ENCODE peak calls at places on chromosomes 11 and 22, in five cellular contexts. V, U, P, H and G are unnamed samples.

GRCh38 chr11:77668760-77669159 is 31.2 kb upstream of the CLNS1A start:
- DNase-seq in V (no peak), U (no peak), P (peak), H (no peak), G (no peak)

GRCh38 chr22:42873361-42873760 is 16.3 kb upstream of the ARFGAP3 start:
- DNase-seq in V (no peak), U (no peak), P (no peak), H (no peak), G (no peak)

GRCh38 chr11:121321614-121322243 is 29.2 kb downstream of the SC5D start:
- DNase-seq in V (no peak), U (no peak), P (no peak), H (peak), G (no peak)

GRCh38 chr11:68798221-68798813 is 43.4 kb downstream of the CPT1A start:
- DNase-seq in V (no peak), U (no peak), P (no peak), H (no peak), G (no peak)

GRCh38 chr11:65432686-65433582 is 10.3 kb downstream of the NEAT1 start:
- DNase-seq in V (no peak), U (no peak), P (no peak), H (no peak), G (no peak)

GRCh38 chr11:61853698-61854169 is 25.6 kb downstream of the FADS2 start:
- DNase-seq in V (no peak), U (no peak), P (no peak), H (no peak), G (no peak)

GRCh38 chr22:49997221-49997599 is 15.4 kb downstream of the IL17REL start:
- DNase-seq in V (no peak), U (no peak), P (no peak), H (no peak), G (no peak)

GRCh38 chr22:32341122-32341740 is 16.4 kb upstream of the RFPL3 start:
- DNase-seq in V (no peak), U (no peak), P (no peak), H (no peak), G (no peak)

GRCh38 chr11:60762851-60763691 is 6.4 kb downstream of the MS4A15 start:
- DNase-seq in V (no peak), U (no peak), P (no peak), H (no peak), G (no peak)

GRCh38 chr11:77089004-77089545 is 13.6 kb upstream of the OMP start:
- DNase-seq in V (no peak), U (no peak), P (no peak), H (no peak), G (no peak)

GRCh38 chr22:29550005-29550404 is 3.6 kb downstream of the THOC5 start:
- DNase-seq in V (no peak), U (no peak), P (no peak), H (no peak), G (no peak)

GRCh38 chr22:29559030-29559429 is 5.5 kb upstream of the THOC5 start:
- DNase-seq in V (no peak), U (no peak), P (no peak), H (no peak), G (no peak)

GRCh38 chr22:29555065-29555644 is 1.6 kb upstream of the THOC5 start:
- DNase-seq in V (no peak), U (no peak), P (no peak), H (no peak), G (no peak)

DNA sequence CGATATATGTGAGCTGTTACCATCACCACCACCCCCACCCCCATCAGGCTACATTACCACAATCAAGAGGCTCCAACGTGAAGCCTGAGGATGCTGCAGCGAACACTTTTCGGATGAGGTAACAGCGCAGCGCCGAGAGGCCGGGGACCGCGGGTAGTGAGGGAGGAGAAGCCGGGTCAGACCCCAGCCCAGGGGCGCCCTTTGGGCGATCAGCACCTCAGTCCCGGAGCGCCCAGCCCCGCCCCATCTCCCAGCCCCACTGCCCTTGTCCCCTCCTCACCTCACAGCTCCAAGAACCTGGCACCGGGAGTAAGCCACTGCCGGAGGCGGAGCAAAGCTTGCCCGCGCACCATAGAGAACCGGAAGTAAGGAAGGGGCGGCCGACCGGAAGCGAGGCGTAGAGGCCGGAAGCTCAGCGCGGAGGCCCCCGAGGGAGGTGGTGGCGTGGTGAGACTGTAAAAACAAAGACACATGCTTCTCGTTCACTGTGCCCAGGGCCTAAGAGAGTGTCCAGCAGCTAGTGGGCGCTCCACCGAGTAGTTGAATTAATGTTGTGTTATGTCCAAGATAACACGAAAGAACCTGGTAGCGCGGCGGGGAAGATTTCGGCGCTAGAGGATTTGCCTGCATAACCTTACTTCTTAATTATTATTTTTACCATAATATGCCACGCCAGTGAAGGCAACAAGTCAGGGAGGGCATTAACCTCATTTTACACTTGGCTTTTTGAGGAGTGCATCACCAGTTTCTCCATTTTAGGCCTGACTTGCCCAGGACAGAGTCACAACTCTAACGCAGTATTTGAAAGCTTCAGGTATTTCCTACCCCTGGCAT is at the start of gene THOC5:
- DNase-seq in V (peak), U (peak), P (peak), H (peak), G (peak)
- TF ChIP-seq CTCF in V (peak), U (peak), P (peak), H (peak), G (peak)

GRCh38 chr11:132028380-132029240 is 658.2 kb downstream of the NTM start:
- DNase-seq in V (peak), U (no peak), P (no peak), H (peak), G (no peak)
- TF ChIP-seq CTCF in V (no peak), U (no peak), P (peak), H (peak), G (peak)

GRCh38 chr22:44369241-44369652 is 56.5 kb upstream of the SHISAL1 start:
- DNase-seq in V (no peak), U (no peak), P (no peak), H (no peak), G (no peak)
- TF ChIP-seq CTCF in V (no peak), U (no peak), P (peak), H (no peak), G (peak)

GRCh38 chr22:39308614-39309363 is 10.6 kb downstream of the RPL3 start:
- DNase-seq in V (peak), U (no peak), P (peak), H (peak), G (no peak)
- TF ChIP-seq CTCF in V (peak), U (no peak), P (peak), H (no peak), G (no peak)

GRCh38 chr11:67691149-67691548 is 16.7 kb upstream of the ALDH3B2 start:
- DNase-seq in V (no peak), U (no peak), P (no peak), H (no peak), G (no peak)
- TF ChIP-seq CTCF in V (no peak), U (peak), P (peak), H (peak), G (no peak)

GRCh38 chr11:35165416-35166368 is 26.7 kb downstream of the CD44 start:
- DNase-seq in V (no peak), U (peak), P (peak), H (peak), G (no peak)
- TF ChIP-seq CTCF in V (no peak), U (no peak), P (no peak), H (no peak), G (no peak)

GRCh38 chr11:14248577-14248976 is 110.4 kb downstream of the RRAS2 start:
- DNase-seq in V (no peak), U (no peak), P (no peak), H (no peak), G (no peak)
- TF ChIP-seq CTCF in V (no peak), U (no peak), P (peak), H (no peak), G (no peak)